ENCODE peak calls at places on chromosomes 2 and 18, in eight cellular contexts. H is brain microvascular endothelial cell, Z is endothelial cell, I is foreskin fibroblast, T is kidney epithelial cell, V is A549, B is GM12865, D is fibroblast of mammary gland. S is an unnamed sample.

GRCh38 chr2:174259981-174260380 is 11.6 kb upstream of the OLA1 start:
- DNase-seq in V (no peak), H (peak), I (peak), Z (no peak), T (no peak), B (no peak), D (peak), S (no peak)

GRCh38 chr2:241636182-241636982 is 576 bp downstream of the THAP4 start:
- DNase-seq in B (peak), Z (peak), T (no peak), D (no peak), I (peak), V (peak), H (no peak), S (peak)

GRCh38 chr18:10526211-10526949 is 553 bp downstream of the NAPG start:
- DNase-seq in I (peak), T (no peak), V (peak), D (peak), H (peak), Z (peak), B (peak), S (peak)

GRCh38 chr2:69375494-69376353 is 11.3 kb downstream of the GFPT1 start:
- DNase-seq in T (no peak), V (peak), H (no peak), I (peak), D (peak), Z (peak), B (peak), S (peak)

GRCh38 chr2:208000701-208001395 is 24.5 kb downstream of the PLEKHM3 start:
- DNase-seq in Z (no peak), D (peak), T (no peak), I (peak), V (no peak), H (no peak), B (no peak), S (no peak)

GRCh38 chr2:46232860-46233259 is 64.3 kb upstream of the EPAS1 start:
- DNase-seq in B (no peak), T (no peak), Z (no peak), V (peak), I (peak), D (no peak), H (no peak), S (no peak)

GRCh38 chr2:101518470-101519172 is 43.7 kb upstream of the RFX8 start:
- DNase-seq in Z (peak), T (no peak), V (peak), D (peak), I (peak), B (no peak), H (peak), S (no peak)

GRCh38 chr2:56753182-56753581 is 569.4 kb downstream of the CCDC85A start:
- DNase-seq in I (no peak), V (no peak), Z (no peak), B (no peak), T (no peak), D (no peak), H (no peak), S (no peak)

GRCh38 chr2:195677884-195678283 is 20.9 kb downstream of the SLC39A10 start:
- DNase-seq in H (no peak), V (no peak), D (no peak), T (no peak), I (no peak), Z (no peak), B (no peak), S (no peak)

GRCh38 chr18:73218293-73218692 is 350.5 kb upstream of the NETO1 start:
- DNase-seq in H (no peak), V (no peak), B (no peak), D (no peak), T (no peak), Z (no peak), I (no peak), S (no peak)

GRCh38 chr18:59705145-59705544 is 7.9 kb upstream of the CCBE1 start:
- DNase-seq in I (peak), T (no peak), H (no peak), V (no peak), Z (no peak), D (no peak), B (no peak), S (no peak)

GRCh38 chr2:213151437-213152064 is at the start of gene IKZF2:
- DNase-seq in V (peak), T (peak), Z (peak), I (peak), H (peak), D (peak), B (peak), S (peak)

GRCh38 chr18:64019922-64020756 is 50.3 kb downstream of the SERPINB8 start:
- DNase-seq in T (peak), V (no peak), B (no peak), D (no peak), Z (no peak), H (no peak), I (no peak), S (no peak)

GRCh38 chr2:54353216-54353615 is 97.2 kb upstream of the TSPYL6 start:
- DNase-seq in T (no peak), V (no peak), B (no peak), I (no peak), H (no peak), D (no peak), Z (no peak), S (no peak)

GRCh38 chr2:152585830-152586484 is 131.3 kb downstream of the PRPF40A start:
- DNase-seq in D (peak), I (peak), V (peak), H (peak), B (no peak), T (peak), Z (no peak), S (peak)

GRCh38 chr18:13181765-13182164 is 36.8 kb upstream of the LDLRAD4 start:
- DNase-seq in H (no peak), Z (no peak), I (no peak), D (no peak), B (no peak), V (no peak), T (no peak), S (no peak)

GRCh38 chr2:165466386-165466785 is 3.1 kb upstream of the CSRNP3 start:
- DNase-seq in I (no peak), Z (no peak), V (no peak), B (no peak), H (no peak), D (no peak), T (no peak), S (no peak)
- TF ChIP-seq CTCF in I (no peak), Z (no peak), V (no peak), B (no peak), H (no peak), D (no peak), T (no peak), S (no peak)

GRCh38 chr2:189982087-189982486 is 80.4 kb downstream of the MSTN start:
- DNase-seq in T (no peak), Z (no peak), B (no peak), V (no peak), D (no peak), I (no peak), H (no peak), S (no peak)

DNA sequence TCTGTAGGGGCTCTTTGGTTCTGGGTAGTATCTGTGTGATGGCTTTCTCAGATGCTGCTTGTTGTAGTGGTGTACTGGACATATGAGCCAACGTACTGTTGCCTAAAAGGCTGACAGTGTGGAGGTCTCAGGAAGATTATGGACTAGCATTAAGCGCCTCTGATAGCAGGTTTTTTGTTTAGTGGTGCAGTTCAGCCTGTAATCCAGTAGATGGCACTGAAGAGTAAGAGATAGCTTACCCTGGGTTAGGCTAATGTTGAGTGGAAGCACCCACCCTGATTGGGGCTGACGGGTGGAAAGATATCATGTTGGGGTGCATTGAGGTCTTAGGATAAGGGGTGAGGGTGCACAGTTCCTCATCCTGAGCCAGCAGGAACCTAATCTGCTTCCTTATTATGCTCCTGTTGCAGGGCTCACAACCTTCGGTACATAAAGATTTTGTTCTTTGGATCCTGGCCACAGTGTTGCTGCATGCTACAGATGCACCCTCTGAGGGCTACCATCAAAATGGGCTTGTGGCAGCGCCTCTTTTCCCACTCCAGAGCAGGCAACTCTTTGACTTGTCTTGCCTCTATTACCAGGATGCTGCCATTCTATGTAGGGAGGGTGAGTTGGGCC is 79.6 kb downstream of the MSTN start:
- DNase-seq in Z (no peak), V (peak), T (no peak), D (peak), H (peak), B (peak), I (peak), S (peak)
- TF ChIP-seq CTCF in Z (peak), V (peak), T (peak), D (peak), H (peak), B (peak), I (peak), S (peak)

GRCh38 chr18:79951545-79952456 is at the start of gene SLC66A2:
- DNase-seq in Z (peak), V (peak), I (peak), B (peak), D (peak), T (peak), H (peak), S (peak)
- TF ChIP-seq CTCF in Z (no peak), V (no peak), I (no peak), B (no peak), D (no peak), T (no peak), H (no peak), S (no peak)

DNA sequence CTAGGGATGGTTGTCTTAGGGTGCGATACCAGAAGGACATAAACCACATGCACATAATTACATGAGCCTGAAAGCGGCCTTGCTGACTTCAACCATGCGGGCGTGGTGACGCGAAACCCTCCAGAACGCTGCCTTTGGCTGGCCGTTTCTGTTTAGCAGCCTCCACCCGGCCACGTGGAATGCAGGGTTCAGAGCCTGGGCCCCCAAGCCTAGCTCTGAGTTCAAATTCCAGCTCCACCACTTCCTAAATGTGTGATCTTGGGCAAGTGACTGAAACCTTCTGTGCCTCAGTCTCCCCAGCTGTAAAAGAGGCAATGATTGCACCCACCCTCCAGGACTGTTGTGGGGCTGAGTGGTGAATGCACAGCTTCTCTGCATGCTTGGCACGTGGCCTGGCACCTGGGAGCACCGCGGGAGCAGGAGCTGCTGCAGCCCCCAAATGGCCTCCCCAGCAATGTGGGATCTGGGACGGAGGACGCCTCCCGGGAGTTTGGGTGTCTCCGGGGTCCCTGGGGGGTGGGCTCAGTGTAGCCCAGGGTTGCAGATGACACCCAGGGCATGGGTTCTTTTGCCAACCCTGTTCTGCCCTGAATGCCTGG is 1.5 kb downstream of the KLHL30 start:
- DNase-seq in D (no peak), V (no peak), I (no peak), B (no peak), T (no peak), H (no peak), Z (no peak), S (no peak)
- TF ChIP-seq CTCF in D (no peak), V (no peak), I (no peak), B (no peak), T (no peak), H (no peak), Z (no peak), S (no peak)

GRCh38 chr2:238160206-238161129 is 1.7 kb downstream of the ERFE start:
- DNase-seq in T (no peak), V (peak), I (peak), D (no peak), Z (no peak), B (peak), H (no peak), S (peak)
- TF ChIP-seq CTCF in T (peak), V (peak), I (no peak), D (peak), Z (no peak), B (peak), H (peak), S (peak)

DNA sequence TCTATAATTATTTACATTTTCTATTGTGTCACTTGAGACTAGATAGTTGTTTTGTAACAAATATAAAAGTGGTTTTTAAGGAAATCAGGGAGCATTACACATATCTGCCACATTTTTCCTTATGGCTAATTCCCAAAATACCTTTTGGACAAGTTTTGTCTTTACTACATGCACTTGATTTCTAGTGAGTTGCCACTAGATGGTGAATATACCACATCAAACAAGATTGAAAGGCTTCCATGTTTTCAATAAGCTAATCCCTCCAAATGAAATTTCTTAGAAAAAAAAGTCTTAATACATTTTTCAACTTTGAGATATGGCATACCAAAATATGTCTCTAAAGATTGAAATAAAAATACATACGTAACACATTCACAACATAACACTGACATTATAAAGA is 9.1 kb upstream of the HIBCH start:
- DNase-seq in V (peak), T (no peak), Z (no peak), B (no peak), H (no peak), I (peak), D (peak), S (no peak)
- TF ChIP-seq CTCF in V (peak), T (peak), Z (no peak), B (no peak), H (no peak), I (no peak), D (no peak), S (no peak)

GRCh38 chr18:5075297-5075696 is 121.8 kb downstream of the AKAIN1 start:
- DNase-seq in V (no peak), Z (no peak), T (no peak), D (no peak), B (no peak), I (no peak), H (no peak), S (no peak)

GRCh38 chr18:5068856-5069255 is 128.2 kb downstream of the AKAIN1 start:
- DNase-seq in T (no peak), B (no peak), Z (no peak), V (no peak), I (no peak), D (no peak), H (no peak), S (no peak)

GRCh38 chr18:5073026-5073944 is 123.8 kb downstream of the AKAIN1 start:
- DNase-seq in T (no peak), H (peak), I (peak), Z (peak), D (peak), B (peak), V (peak), S (peak)
- TF ChIP-seq CTCF in T (peak), H (peak), I (peak), Z (peak), D (peak), B (peak), V (peak), S (peak)

DNA sequence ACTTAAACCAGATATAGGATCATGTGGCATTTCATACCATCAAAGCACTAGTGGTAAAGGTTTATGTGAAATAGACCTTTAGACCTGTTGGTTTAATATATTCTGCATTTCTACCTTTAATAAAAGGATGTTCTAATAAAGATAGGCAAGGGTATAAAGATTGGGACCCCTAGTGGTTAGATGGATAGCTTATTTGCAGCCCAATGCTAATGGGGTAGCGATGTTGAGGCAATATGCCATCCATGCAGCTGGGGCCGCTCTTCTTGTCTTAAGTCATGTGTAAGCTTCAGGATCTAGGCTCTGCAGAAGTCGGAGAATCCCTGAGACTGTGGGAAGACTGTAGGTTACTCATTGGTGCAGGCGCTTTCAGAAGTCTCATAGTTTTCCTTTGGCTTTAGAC is 114.9 kb downstream of the ICOS start:
- DNase-seq in H (no peak), T (no peak), Z (no peak), I (no peak), B (no peak), D (no peak), V (peak), S (no peak)
- TF ChIP-seq CTCF in H (peak), T (peak), Z (peak), I (no peak), B (no peak), D (peak), V (no peak), S (peak)

GRCh38 chr2:113720167-113720566 is 36.3 kb downstream of the SLC35F5 start:
- DNase-seq in T (no peak), D (peak), H (no peak), B (no peak), I (peak), Z (no peak), V (peak), S (no peak)
- TF ChIP-seq CTCF in T (peak), D (peak), H (peak), B (no peak), I (peak), Z (peak), V (peak), S (peak)

GRCh38 chr2:214960677-214961076 is 151.2 kb upstream of the BARD1 start:
- DNase-seq in V (no peak), Z (no peak), T (no peak), I (peak), B (no peak), D (peak), H (no peak), S (no peak)
- TF ChIP-seq CTCF in V (peak), Z (no peak), T (peak), I (no peak), B (peak), D (peak), H (no peak), S (no peak)

S was measured in activated CD8-positive, alpha-beta T cell treated with anti-CD3 and anti-CD28 coated beads for 36 hours.